ENCODE peak calls at places on chromosomes 1 and 21, in nine cellular contexts. V is nephron progenitor cell; Y is AG09319; B is astrocyte of the spinal cord; K is WTC11; R is stimulated activated CD8-positive, alpha-beta memory T cell treated with anti-CD3 and anti-CD28 coated beads, Interleukin-15, amount 100 ng/mL, for 24 hours; H is hypothalamus; Z is germinal center; D is iris pigment epithelial cell. W is an unnamed sample.

GRCh38 chr21:45869121-45870007 is 112.2 kb upstream of the COL6A1 start:
- DNase-seq in V (no peak), Y (no peak), B (peak), K (no peak), R (no peak), H (no peak), Z (no peak), D (peak), W (peak)

GRCh38 chr1:158045639-158046038 is 52.2 kb downstream of the KIRREL1 start:
- DNase-seq in V (no peak), Y (no peak), B (peak), K (no peak), R (no peak), H (no peak), Z (no peak), D (peak), W (no peak)

GRCh38 chr1:75083848-75084514 is 50.2 kb upstream of the LHX8 start:
- DNase-seq in V (no peak), Y (no peak), B (no peak), K (no peak), R (no peak), H (no peak), Z (no peak), D (no peak), W (no peak)

GRCh38 chr1:72954943-72955342 is 672.6 kb upstream of the NEGR1 start:
- DNase-seq in V (no peak), Y (no peak), B (peak), K (no peak), R (no peak), H (no peak), Z (no peak), D (peak), W (no peak)

GRCh38 chr21:45010860-45011259 is 63.5 kb upstream of the ADARB1 start:
- DNase-seq in V (no peak), Y (no peak), B (no peak), K (peak), R (no peak), H (no peak), Z (no peak), D (no peak), W (no peak)

GRCh38 chr1:93076268-93076667 is 2.8 kb upstream of the MTF2 start:
- DNase-seq in V (no peak), Y (no peak), B (no peak), K (no peak), R (no peak), H (no peak), Z (no peak), D (no peak), W (no peak)

GRCh38 chr1:151693057-151693651 is 23.4 kb downstream of the CELF3 start:
- DNase-seq in V (no peak), Y (no peak), B (peak), K (no peak), R (no peak), H (no peak), Z (no peak), D (peak), W (no peak)

GRCh38 chr1:107277022-107277421 is 136.2 kb downstream of the NTNG1 start:
- DNase-seq in V (peak), Y (peak), B (peak), K (peak), R (no peak), H (peak), Z (peak), D (peak), W (peak)

GRCh38 chr1:58283380-58284338 is 262.9 kb downstream of the OMA1 start:
- DNase-seq in V (no peak), Y (no peak), B (no peak), K (no peak), R (no peak), H (no peak), Z (no peak), D (no peak), W (no peak)

GRCh38 chr1:164830628-164831027 is 271.6 kb downstream of the PBX1 start:
- DNase-seq in V (no peak), Y (no peak), B (no peak), K (no peak), R (no peak), H (no peak), Z (no peak), D (no peak), W (no peak)

GRCh38 chr1:106494646-106495045 is 561.8 kb upstream of the PRMT6 start:
- DNase-seq in V (no peak), Y (no peak), B (no peak), K (no peak), R (no peak), H (no peak), Z (no peak), D (no peak), W (no peak)

GRCh38 chr1:182391028-182391361 is 595 bp downstream of the GLUL start:
- DNase-seq in V (no peak), Y (no peak), B (no peak), K (no peak), R (no peak), H (no peak), Z (no peak), D (no peak), W (no peak)

GRCh38 chr1:13913396-13913795 is 213.4 kb downstream of the PRDM2 start:
- DNase-seq in V (no peak), Y (no peak), B (no peak), K (no peak), R (no peak), H (no peak), Z (no peak), D (no peak), W (no peak)

GRCh38 chr1:236139495-236139894 is 2.8 kb upstream of the GPR137B start:
- DNase-seq in V (no peak), Y (no peak), B (no peak), K (no peak), R (no peak), H (no peak), Z (no peak), D (no peak), W (no peak)

W was measured in HFF-Myc.